ENCODE peak calls at places on chromosome 16, in four cellular contexts. One of them, this sample, is unnamed.
A peak's percentile ranks its signal among the peaks of the same experiment; 100 is the strongest.

GRCh38 chr16:88973007-88973410 is 4.0 kb downstream of the CBFA2T3 start:
- DNase-seq in HepG2: no peak
- DNase-seq in stomach: no peak
- DNase-seq in astrocyte of the spinal cord: no peak
- DNase-seq in this sample: no peak

GRCh38 chr16:69859105-69859969 is 91.8 kb upstream of the CLEC18A start:
- DNase-seq in astrocyte of the spinal cord: no peak
- DNase-seq in stomach: peak; percentile 44
- DNase-seq in HepG2: peak; percentile 93
- DNase-seq in this sample: peak; percentile 45

GRCh38 chr16:67150833-67151396 is at the start of gene B3GNT9:
- DNase-seq in HepG2: peak; percentile 56
- DNase-seq in stomach: peak; percentile 67
- DNase-seq in astrocyte of the spinal cord: peak; percentile 68
- DNase-seq in this sample: peak; percentile 79

GRCh38 chr16:77898671-77899211 is 110.4 kb downstream of the VAT1L start:
- DNase-seq in stomach: no peak
- DNase-seq in astrocyte of the spinal cord: peak; percentile 53
- DNase-seq in HepG2: no peak
- DNase-seq in this sample: peak; percentile 35

GRCh38 chr16:57525761-57526160 is 10.6 kb downstream of the CCDC102A start:
- DNase-seq in stomach: no peak
- DNase-seq in HepG2: no peak
- DNase-seq in astrocyte of the spinal cord: no peak
- DNase-seq in this sample: no peak

GRCh38 chr16:89505204-89506112 is 2.7 kb upstream of the SPG7 start:
- DNase-seq in astrocyte of the spinal cord: peak; percentile 78
- DNase-seq in stomach: peak; percentile 97
- DNase-seq in HepG2: peak; percentile 99
- DNase-seq in this sample: peak; percentile 92

GRCh38 chr16:77335652-77336234 is 99.1 kb downstream of the ADAMTS18 start:
- DNase-seq in astrocyte of the spinal cord: no peak
- DNase-seq in stomach: no peak
- DNase-seq in HepG2: no peak
- DNase-seq in this sample: no peak

GRCh38 chr16:75116911-75117245 is 298 bp upstream of the LDHD start:
- DNase-seq in astrocyte of the spinal cord: no peak
- DNase-seq in HepG2: no peak
- DNase-seq in stomach: no peak
- DNase-seq in this sample: no peak

GRCh38 chr16:70770968-70771552 is 29.9 kb downstream of the VAC14 start:
- DNase-seq in astrocyte of the spinal cord: peak; percentile 61
- DNase-seq in stomach: peak; percentile 69
- DNase-seq in HepG2: peak; percentile 55
- DNase-seq in this sample: peak; percentile 71

GRCh38 chr16:89475144-89475543 is 15.2 kb downstream of the ANKRD11 start:
- DNase-seq in stomach: no peak
- DNase-seq in HepG2: no peak
- DNase-seq in astrocyte of the spinal cord: no peak
- DNase-seq in this sample: no peak

GRCh38 chr16:22257440-22257839 is 39.8 kb upstream of the POLR3E start:
- DNase-seq in HepG2: no peak
- DNase-seq in stomach: no peak
- DNase-seq in astrocyte of the spinal cord: no peak
- DNase-seq in this sample: no peak

GRCh38 chr16:88383401-88384221 is 852 bp downstream of the ZNF469 start:
- DNase-seq in astrocyte of the spinal cord: peak; percentile 55
- DNase-seq in stomach: peak; percentile 43
- DNase-seq in HepG2: no peak
- DNase-seq in this sample: peak; percentile 48

GRCh38 chr16:22372882-22373661 is 1.3 kb downstream of the CDR2 start:
- DNase-seq in astrocyte of the spinal cord: no peak
- DNase-seq in stomach: no peak
- DNase-seq in HepG2: no peak
- DNase-seq in this sample: no peak

DNA sequence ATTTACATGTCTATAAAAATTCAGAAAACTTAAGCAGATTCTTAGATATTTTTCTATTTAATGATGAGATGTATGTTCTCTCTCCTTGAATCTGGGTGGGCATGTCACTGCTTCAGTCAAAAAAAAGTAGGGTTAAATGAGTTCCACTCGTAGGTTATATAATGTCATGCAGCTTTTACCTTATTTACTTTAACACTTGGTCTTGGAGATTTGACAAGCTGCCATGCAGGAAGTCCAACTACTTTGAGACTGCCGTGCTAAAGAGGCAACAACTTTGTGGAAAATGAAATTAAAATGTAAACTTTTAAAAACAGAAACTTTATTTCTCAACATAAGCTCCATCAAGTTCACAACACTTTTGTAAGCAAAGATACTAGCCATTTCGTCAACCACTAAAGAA is 1336.0 kb upstream of the CDH8 start:
- DNase-seq in stomach: no peak
- DNase-seq in astrocyte of the spinal cord: no peak
- DNase-seq in HepG2: no peak
- DNase-seq in this sample: no peak
- H3K4me3 ChIP-seq in stomach: no peak overlapping the region
- H3K4me3 ChIP-seq in astrocyte of the spinal cord: no peak overlapping the region
- H3K4me3 ChIP-seq in HepG2: no peak overlapping the region
- H3K4me3 ChIP-seq in this sample: no peak overlapping the region

DNA sequence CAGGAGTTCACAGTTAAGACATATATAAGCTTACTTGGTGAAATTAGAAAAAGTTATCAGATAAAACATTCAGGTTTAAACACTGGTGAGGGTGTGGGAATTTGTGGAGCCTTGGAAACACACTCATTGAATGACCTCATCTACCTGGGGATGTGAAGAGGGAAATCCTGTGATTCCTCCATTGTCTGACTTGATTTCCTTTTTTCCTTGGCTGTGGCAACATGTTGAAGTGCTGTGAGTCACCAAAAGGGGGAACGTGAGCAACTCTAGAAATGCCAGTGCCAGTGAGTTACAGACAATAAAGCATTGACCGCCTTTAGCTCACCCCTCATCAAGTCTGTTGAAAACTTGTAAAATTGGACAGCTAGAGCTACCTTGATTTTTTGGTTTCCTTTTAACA is 1.8 kb downstream of the HMOX2 start:
- DNase-seq in astrocyte of the spinal cord: peak; percentile 52
- DNase-seq in HepG2: no peak
- DNase-seq in stomach: no peak
- DNase-seq in this sample: peak; percentile 50
- TF ChIP-seq CTCF in astrocyte of the spinal cord: peak; percentile 19
- TF ChIP-seq CTCF in HepG2: peak; percentile 35
- TF ChIP-seq CTCF in stomach: no peak
- TF ChIP-seq CTCF in this sample: peak; percentile 37

DNA sequence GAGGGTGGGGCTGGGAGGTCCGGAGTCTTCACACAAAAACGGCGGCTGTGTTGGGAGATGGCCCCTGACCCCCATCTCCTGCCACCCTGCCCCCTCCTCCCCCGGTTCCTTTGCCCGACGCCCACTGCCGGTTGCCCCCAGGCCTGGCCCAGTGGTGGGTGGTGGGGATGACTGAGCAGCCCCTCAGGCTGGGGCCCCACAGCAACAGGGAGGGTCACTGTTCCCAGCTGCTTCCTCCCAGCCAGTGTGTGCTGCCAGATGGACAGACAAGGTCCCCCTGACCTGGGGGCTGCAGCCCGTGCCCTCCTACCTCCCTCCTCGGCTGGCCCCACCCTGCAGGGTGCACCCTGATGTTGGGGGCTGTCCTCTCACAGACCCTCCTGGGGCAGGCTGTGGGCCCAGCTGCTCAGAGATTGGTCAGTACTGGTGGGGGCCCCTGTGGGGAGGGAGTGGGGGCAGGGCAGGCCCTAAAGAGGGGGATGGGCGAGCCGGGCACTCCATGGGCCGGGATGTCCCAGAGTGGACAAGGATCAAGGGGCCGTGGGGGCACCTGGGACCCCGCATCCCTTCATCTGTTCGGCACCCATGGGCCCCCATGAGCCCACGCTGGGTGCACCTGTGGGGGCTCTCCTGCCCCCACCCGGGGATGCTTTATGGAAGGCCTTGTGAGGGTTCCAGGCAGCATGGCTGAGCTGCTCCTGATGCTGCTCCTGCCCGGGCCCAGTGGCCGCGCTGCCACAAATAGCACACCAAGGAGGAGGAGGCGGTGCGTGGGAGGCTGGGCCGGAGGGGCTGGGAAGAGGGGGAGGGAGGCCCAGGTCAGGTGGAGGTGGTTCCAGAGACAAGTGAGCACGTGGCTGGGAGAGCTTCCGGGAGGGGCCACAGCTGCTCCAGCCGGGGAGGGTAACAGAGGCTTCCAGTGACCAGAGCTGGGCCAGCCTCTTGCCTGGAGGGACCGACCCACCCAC is 5.1 kb downstream of the C1QTNF8 start:
- DNase-seq in HepG2: peak; percentile 60
- DNase-seq in stomach: no peak
- DNase-seq in astrocyte of the spinal cord: no peak
- DNase-seq in this sample: no peak
- H3K4me3 ChIP-seq in HepG2: peak overlapping the region; percentile 63
- H3K4me3 ChIP-seq in stomach: no peak overlapping the region
- H3K4me3 ChIP-seq in astrocyte of the spinal cord: no peak overlapping the region
- H3K4me3 ChIP-seq in this sample: no peak overlapping the region

GRCh38 chr16:1960665-1961630 is 1.6 kb downstream of the NDUFB10 start:
- DNase-seq in HepG2: peak; percentile 53
- DNase-seq in astrocyte of the spinal cord: peak; percentile 42
- DNase-seq in stomach: no peak
- DNase-seq in this sample: peak; percentile 45

GRCh38 chr16:1961651-1962067 is 2.3 kb downstream of the NDUFB10 start:
- DNase-seq in astrocyte of the spinal cord: no peak
- DNase-seq in stomach: no peak
- DNase-seq in HepG2: peak; percentile 49
- DNase-seq in this sample: no peak

GRCh38 chr16:1953734-1954133 is 755 bp downstream of the RPL3L start:
- DNase-seq in astrocyte of the spinal cord: no peak
- DNase-seq in stomach: no peak
- DNase-seq in HepG2: no peak
- DNase-seq in this sample: no peak

GRCh38 chr16:1959269-1960039 is at the start of gene NDUFB10:
- DNase-seq in astrocyte of the spinal cord: peak; percentile 85
- DNase-seq in HepG2: peak; percentile 80
- DNase-seq in stomach: peak; percentile 96
- DNase-seq in this sample: peak; percentile 90

GRCh38 chr16:1958715-1959268 is 546 bp upstream of the NDUFB10 start:
- DNase-seq in stomach: no peak
- DNase-seq in astrocyte of the spinal cord: no peak
- DNase-seq in HepG2: no peak
- DNase-seq in this sample: no peak
- TF ChIP-seq CTCF in stomach: no peak
- TF ChIP-seq CTCF in astrocyte of the spinal cord: no peak
- TF ChIP-seq CTCF in HepG2: no peak
- TF ChIP-seq CTCF in this sample: no peak

DNA sequence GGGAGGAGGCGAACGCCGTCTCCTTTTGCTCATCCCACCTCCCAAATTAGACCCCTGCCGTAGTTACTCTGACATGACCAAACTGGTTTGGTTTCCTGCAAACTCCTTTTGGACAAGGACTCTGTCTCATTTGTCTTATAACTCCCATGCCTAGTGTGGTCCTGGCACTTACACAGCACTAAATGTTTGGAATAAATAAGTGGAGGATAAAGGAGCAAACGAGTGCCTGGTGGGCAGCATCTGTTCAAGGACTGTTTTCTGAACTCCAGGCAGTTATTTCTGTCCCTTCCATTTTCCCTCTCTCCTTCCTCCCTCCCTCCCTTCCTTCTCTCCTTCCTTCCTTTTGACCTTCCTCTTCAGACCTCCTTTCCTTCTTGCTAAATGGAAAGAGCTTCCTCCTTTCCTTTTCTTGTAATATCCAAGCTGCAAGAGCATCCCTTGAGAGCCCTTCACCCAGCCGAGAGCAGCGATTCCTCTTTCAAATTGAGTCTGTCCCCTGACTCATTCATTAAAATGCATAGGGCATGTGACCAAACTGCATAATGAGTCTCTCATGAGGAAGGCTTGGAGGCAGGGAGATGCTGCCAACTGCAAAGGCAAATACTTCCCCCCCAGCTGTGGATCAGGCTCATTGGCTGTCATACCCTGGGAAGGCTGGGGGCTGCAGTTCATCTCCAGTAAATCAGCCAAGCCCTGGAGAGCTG is 36.9 kb downstream of the CHD9 start:
- DNase-seq in astrocyte of the spinal cord: peak; percentile 94
- DNase-seq in stomach: peak; percentile 27
- DNase-seq in HepG2: no peak
- DNase-seq in this sample: peak; percentile 84
- H3K4me3 ChIP-seq in astrocyte of the spinal cord: no peak overlapping the region
- H3K4me3 ChIP-seq in stomach: no peak overlapping the region
- H3K4me3 ChIP-seq in HepG2: no peak overlapping the region
- H3K4me3 ChIP-seq in this sample: no peak overlapping the region

DNA sequence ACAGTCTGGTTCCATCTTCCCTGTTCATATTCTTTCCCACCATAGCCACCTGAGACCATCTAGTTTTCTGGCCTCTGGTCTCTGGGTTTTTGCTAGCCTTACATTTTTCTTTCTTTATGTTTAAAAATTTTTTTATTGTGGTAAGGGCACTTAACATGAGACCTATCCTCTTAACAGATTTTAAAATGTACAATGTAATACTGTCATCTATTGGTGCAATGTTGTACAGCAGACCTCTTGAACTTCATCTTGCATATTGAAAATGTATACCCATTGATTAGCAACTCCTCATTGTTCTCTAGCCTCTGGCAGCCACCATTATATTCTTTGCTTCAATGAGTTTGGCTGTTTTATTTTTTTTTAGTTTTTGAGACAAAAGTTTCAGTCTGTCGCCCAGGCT is 39.2 kb downstream of the ITGAM start:
- DNase-seq in stomach: no peak
- DNase-seq in astrocyte of the spinal cord: no peak
- DNase-seq in HepG2: peak; percentile 24
- DNase-seq in this sample: peak; percentile 5
- TF ChIP-seq CTCF in stomach: no peak
- TF ChIP-seq CTCF in astrocyte of the spinal cord: no peak
- TF ChIP-seq CTCF in HepG2: peak; percentile 54
- TF ChIP-seq CTCF in this sample: no peak